ENCODE peak calls at places on chromosomes 4 and X, in four cellular contexts. I, A, Y and U are unnamed samples.

GRCh38 chrX:66766318-66766717 is 127.4 kb upstream of the EDA2R start:
- DNase-seq in I (no peak), Y (no peak), A (no peak), U (no peak)

GRCh38 chr4:78129383-78130108 is 72.4 kb downstream of the FRAS1 start:
- DNase-seq in Y (no peak), A (no peak), I (no peak), U (no peak)

GRCh38 chr4:144556636-144557035 is 89.3 kb upstream of the HHIP start:
- DNase-seq in I (no peak), A (no peak), Y (no peak), U (no peak)

GRCh38 chrX:103800318-103800717 is 23.7 kb downstream of the PLP1 start:
- DNase-seq in A (no peak), Y (no peak), I (no peak), U (no peak)

GRCh38 chrX:124217289-124218251 is 114.9 kb upstream of the TEX13D start:
- DNase-seq in A (peak; percentile 66), Y (no peak), I (no peak), U (no peak)

GRCh38 chr4:109441858-109442480 is 8.4 kb downstream of the SEC24B start:
- DNase-seq in A (no peak), I (no peak), Y (no peak), U (no peak)

GRCh38 chrX:78945186-78945912 is at the start of gene P2RY10:
- DNase-seq in I (no peak), Y (no peak), A (no peak), U (no peak)

GRCh38 chr4:84366111-84366510 is 133.0 kb downstream of the NKX6-1 start:
- DNase-seq in Y (no peak), I (no peak), A (no peak), U (no peak)

GRCh38 chrX:14871767-14872166 is 1.1 kb downstream of the FANCB start:
- DNase-seq in I (no peak), Y (no peak), A (no peak), U (no peak)

GRCh38 chrX:13669246-13669689 is 16.3 kb downstream of the TCEANC start:
- DNase-seq in A (peak; percentile 52), I (peak; percentile 90), Y (peak; percentile 47), U (no peak)

GRCh38 chr4:147821555-147821954 is 89.7 kb downstream of the ARHGAP10 start:
- DNase-seq in I (no peak), Y (no peak), A (no peak), U (no peak)

GRCh38 chr4:24434193-24434728 is 150.1 kb downstream of the DHX15 start:
- DNase-seq in A (no peak), Y (no peak), I (no peak), U (no peak)

GRCh38 chr4:11312389-11312788 is 116.3 kb downstream of the HS3ST1 start:
- DNase-seq in I (no peak), Y (no peak), A (no peak), U (no peak)

GRCh38 chr4:153464068-153464467 is 2.1 kb upstream of the TMEM131L start:
- DNase-seq in I (no peak), Y (no peak), A (no peak), U (no peak)

GRCh38 chrX:30870572-30870971 is 18.5 kb downstream of the TAB3 start:
- DNase-seq in I (no peak), A (no peak), Y (no peak), U (no peak)

GRCh38 chr4:12126476-12126875 is 697.8 kb upstream of the HS3ST1 start:
- DNase-seq in I (no peak), A (no peak), Y (no peak), U (no peak)

GRCh38 chr4:64205376-64205775 is 203.9 kb downstream of the TECRL start:
- DNase-seq in Y (no peak), I (no peak), A (no peak), U (no peak)

GRCh38 chr4:159258889-159259560 is 156.1 kb downstream of the RAPGEF2 start:
- DNase-seq in I (no peak), Y (no peak), A (no peak), U (no peak)

GRCh38 chrX:154356596-154356995 is 17.8 kb downstream of the FLNA start:
- DNase-seq in Y (no peak), A (no peak), I (no peak), U (no peak)

GRCh38 chr4:110518889-110519490 is 43.0 kb downstream of the ENPEP start:
- DNase-seq in A (peak; percentile 12), I (no peak), Y (peak; percentile 34), U (no peak)

GRCh38 chr4:212438-213174 is 88.3 kb downstream of the ZNF718 start:
- DNase-seq in Y (peak; percentile 27), A (no peak), I (no peak), U (no peak)

GRCh38 chr4:27828843-27829242 is 968.2 kb downstream of the STIM2 start:
- DNase-seq in I (no peak), Y (no peak), A (no peak), U (no peak)

GRCh38 chr4:68466185-68466584 is 18.9 kb downstream of the TMPRSS11E start:
- DNase-seq in I (peak; percentile 18), A (no peak), Y (no peak), U (no peak)

GRCh38 chrX:26649534-26649933 is 433.6 kb downstream of the MAGEB5 start:
- DNase-seq in Y (peak; percentile 14), A (peak; percentile 4), I (peak; percentile 40), U (peak; percentile 4)

GRCh38 chrX:69088171-69088938 is 76.9 kb downstream of the PJA1 start:
- DNase-seq in I (no peak), Y (no peak), A (no peak), U (no peak)

GRCh38 chr4:113869743-113870375 is 108.3 kb upstream of the CAMK2D start:
- DNase-seq in Y (no peak), A (no peak), I (peak; percentile 1), U (no peak)

GRCh38 chrX:112889400-112889799 is 48.8 kb upstream of the AMOT start:
- DNase-seq in I (no peak), A (no peak), Y (no peak), U (no peak)

GRCh38 chr4:8112036-8112576 is 46.5 kb downstream of the ABLIM2 start:
- DNase-seq in Y (no peak), I (no peak), A (no peak), U (no peak)
- H3K36me3 ChIP-seq in Y (no peaks in the 10 kb centered on the region), I (no peaks in the 10 kb centered on the region), A (no peaks in the 10 kb centered on the region), U (no peaks in the 10 kb centered on the region)

GRCh38 chrX:100647095-100647494 is 3.1 kb downstream of the SRPX2 start:
- DNase-seq in A (no peak), Y (no peak), I (no peak), U (no peak)

GRCh38 chrX:100645106-100645505 is 1.1 kb downstream of the SRPX2 start:
- DNase-seq in A (no peak), I (no peak), Y (no peak), U (no peak)

GRCh38 chrX:100643212-100643611 is 787 bp upstream of the SRPX2 start:
- DNase-seq in Y (no peak), I (no peak), A (no peak), U (no peak)

GRCh38 chrX:100642296-100642695 is 1.7 kb upstream of the SRPX2 start:
- DNase-seq in Y (no peak), I (no peak), A (no peak), U (no peak)

DNA sequence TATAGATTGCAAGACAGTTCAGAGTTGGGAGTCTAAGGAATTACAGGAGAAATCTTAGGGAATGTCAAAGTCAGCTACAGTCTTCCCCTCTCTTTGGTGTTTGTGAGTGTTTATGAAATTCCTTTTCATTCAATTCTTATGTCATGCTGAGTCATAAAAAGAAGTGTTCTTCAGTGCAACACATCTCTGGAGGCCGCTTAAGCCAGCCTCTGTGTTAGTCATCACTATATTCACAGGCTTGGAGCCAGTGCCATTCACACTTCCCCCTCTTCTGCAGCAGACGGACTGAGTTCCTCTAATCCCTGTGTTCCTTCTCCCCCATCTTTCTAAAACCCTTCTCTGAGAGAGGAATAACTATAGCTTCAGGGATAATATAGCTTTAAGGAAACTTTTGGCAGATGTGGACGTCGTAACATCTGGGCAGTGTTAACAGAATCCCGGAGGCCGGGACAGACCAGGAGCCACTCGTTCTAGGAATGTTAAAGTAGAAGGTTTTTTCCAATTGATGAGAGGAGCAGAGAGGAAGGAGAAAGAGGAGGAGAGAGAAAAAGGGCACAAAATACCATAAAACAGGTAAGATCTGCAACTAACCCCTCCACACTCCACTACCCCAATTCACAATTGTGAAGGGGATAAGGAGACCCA is at the start of gene SRPX2:
- DNase-seq in I (peak; percentile 63), Y (no peak), A (no peak), U (peak; percentile 61)
- TF ChIP-seq TCF7L2 in I (peak; percentile 42), Y (no peak), A (no peak), U (no peak)

GRCh38 chr4:187088070-187088799 is 364.6 kb upstream of the FAT1 start:
- DNase-seq in Y (no peak), A (no peak), I (no peak), U (no peak)
- H3K36me3 ChIP-seq in Y (no peaks in the 10 kb centered on the region), A (no peaks in the 10 kb centered on the region), I (no peaks in the 10 kb centered on the region), U (no peaks in the 10 kb centered on the region)

GRCh38 chr4:138919094-138919936 is 96.3 kb upstream of the NOCT start:
- DNase-seq in Y (peak; percentile 80), I (peak; percentile 66), A (peak; percentile 49), U (no peak)

GRCh38 chr4:138911903-138912713 is 103.5 kb upstream of the NOCT start:
- DNase-seq in A (no peak), Y (no peak), I (no peak), U (no peak)

GRCh38 chr4:138912714-138913340 is 102.8 kb upstream of the NOCT start:
- DNase-seq in I (no peak), A (no peak), Y (no peak), U (no peak)

GRCh38 chr4:138915725-138916124 is 99.9 kb upstream of the NOCT start:
- DNase-seq in Y (no peak), A (no peak), I (no peak), U (no peak)

DNA sequence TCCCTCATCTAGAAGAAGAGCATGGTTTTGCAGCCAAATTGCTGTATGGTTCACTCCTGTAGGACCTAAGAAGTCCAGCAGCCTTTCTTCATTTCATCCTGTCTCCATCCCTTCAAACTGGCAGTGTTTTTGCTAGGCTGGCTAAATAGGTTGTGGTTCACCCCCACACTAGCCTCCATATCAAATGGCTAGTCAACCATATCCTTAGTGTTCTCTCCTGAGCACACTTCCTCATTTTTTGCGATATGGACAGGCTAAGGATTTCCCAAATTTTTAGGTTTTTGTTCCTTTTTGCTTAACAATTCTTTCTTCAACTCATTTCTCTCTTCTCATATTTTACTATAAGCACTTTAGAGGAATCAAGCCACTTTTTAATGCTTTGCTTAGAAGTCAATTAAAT is 98.8 kb upstream of the NOCT start:
- DNase-seq in A (no peak), Y (no peak), I (no peak), U (no peak)
- TF ChIP-seq TCF7L2 in A (no peak), Y (no peak), I (no peak), U (no peak)

DNA sequence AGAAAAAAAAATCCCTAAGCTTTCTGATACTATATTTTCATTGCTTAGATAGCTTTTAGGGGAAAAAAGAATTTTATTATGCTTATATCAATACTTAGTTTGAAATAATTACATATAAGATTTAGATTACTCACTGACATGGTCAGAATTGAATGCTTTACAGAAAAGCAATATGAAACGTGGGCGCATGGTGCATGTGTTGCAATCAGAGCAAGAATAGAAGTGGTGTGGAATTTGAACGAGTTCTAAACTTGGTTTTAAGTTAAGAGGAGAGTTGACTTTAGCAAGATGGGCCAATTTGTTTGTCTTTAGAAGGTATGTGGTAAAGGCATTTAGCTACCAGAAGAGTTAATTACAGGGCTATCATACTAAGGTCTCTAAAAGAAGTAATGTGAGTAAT is 21.4 kb downstream of the OCRL start:
- DNase-seq in I (no peak), A (no peak), Y (no peak), U (no peak)
- H3K36me3 ChIP-seq in I (peaks cover 8% of the 10 kb centered on the region), A (peaks cover 3% of the 10 kb centered on the region), Y (peaks cover 75% of the 10 kb centered on the region), U (peaks cover 35% of the 10 kb centered on the region)